ENCODE peak calls at places on chromosomes 12 and 14, in eight cellular contexts. X is progenitor cell of endocrine pancreas, B is mesothelial cell of epicardium, U is endodermal cell, R is heart left ventricle, K is Calu3, I is IMR-90, C is thyroid gland. T is an unnamed sample.

GRCh38 chr12:54259194-54260011 is 20.5 kb downstream of the CBX5 start:
- DNase-seq in C (peak; percentile 88), R (peak; percentile 79), I (peak; percentile 87), U (peak; percentile 98), B (peak; percentile 70), X (peak; percentile 65), K (peak; percentile 66), T (peak; percentile 69)

GRCh38 chr12:69657376-69658137 is 41.5 kb downstream of the BEST3 start:
- DNase-seq in B (no peak), U (no peak), R (no peak), I (peak; percentile 67), X (no peak), K (no peak), C (no peak), T (no peak)

GRCh38 chr14:62501021-62501750 is 544.1 kb downstream of the KCNH5 start:
- DNase-seq in U (no peak), K (no peak), B (no peak), R (no peak), X (no peak), C (no peak), I (no peak), T (no peak)

GRCh38 chr12:126196263-126196662 is 1131.0 kb downstream of the AACS start:
- DNase-seq in C (no peak), I (no peak), R (no peak), B (no peak), X (no peak), K (no peak), U (no peak), T (no peak)

GRCh38 chr14:90500665-90501370 is 104.0 kb downstream of the CALM1 start:
- DNase-seq in K (peak; percentile 46), C (no peak), X (no peak), R (peak; percentile 61), I (no peak), U (no peak), B (no peak), T (no peak)

GRCh38 chr12:51382173-51382572 is 9.0 kb downstream of the GALNT6 start:
- DNase-seq in I (no peak), X (no peak), U (no peak), B (no peak), C (peak; percentile 35), R (no peak), K (no peak), T (no peak)

GRCh38 chr12:22609501-22609900 is 15.5 kb upstream of the ETNK1 start:
- DNase-seq in U (no peak), B (no peak), X (no peak), K (no peak), I (peak; percentile 26), R (no peak), C (no peak), T (no peak)

GRCh38 chr12:75209782-75210138 is at the start of gene KCNC2:
- DNase-seq in K (no peak), U (no peak), B (no peak), I (no peak), C (no peak), R (no peak), X (no peak), T (no peak)

GRCh38 chr12:119938049-119938667 is 50.9 kb upstream of the BICDL1 start:
- DNase-seq in K (peak; percentile 70), C (peak; percentile 43), R (no peak), I (peak; percentile 49), X (peak; percentile 51), U (peak; percentile 92), B (peak; percentile 36), T (peak; percentile 74)

GRCh38 chr12:113222730-113223531 is 1.7 kb downstream of the TPCN1 start:
- DNase-seq in K (peak; percentile 64), C (peak; percentile 89), U (peak; percentile 73), I (peak; percentile 92), X (no peak), B (no peak), R (peak; percentile 75), T (no peak)

GRCh38 chr14:64766430-64767151 is 62.4 kb downstream of the PLEKHG3 start:
- DNase-seq in R (no peak), C (no peak), X (no peak), U (peak; percentile 90), K (no peak), I (no peak), B (no peak), T (no peak)

GRCh38 chr12:78402366-78403134 is 462.0 kb upstream of the SYT1 start:
- DNase-seq in B (no peak), X (no peak), K (no peak), U (no peak), I (no peak), C (no peak), R (no peak), T (no peak)

GRCh38 chr12:89529738-89530137 is 3.9 kb upstream of the POC1B start:
- DNase-seq in U (no peak), R (no peak), X (no peak), I (peak; percentile 67), B (no peak), C (no peak), K (no peak), T (no peak)

GRCh38 chr14:79412822-79413221 is 798.5 kb downstream of the DIO2 start:
- DNase-seq in R (no peak), B (no peak), C (no peak), U (no peak), K (no peak), X (no peak), I (no peak), T (no peak)

GRCh38 chr12:49791700-49792099 is 36.5 kb downstream of the NCKAP5L start:
- DNase-seq in C (no peak), B (no peak), R (no peak), U (no peak), I (no peak), X (no peak), K (no peak), T (no peak)

GRCh38 chr12:114215766-114216165 is 190.2 kb downstream of the TBX5 start:
- DNase-seq in I (no peak), B (no peak), X (no peak), K (no peak), C (no peak), R (no peak), U (peak; percentile 24), T (no peak)

GRCh38 chr14:61475316-61475715 is 153.9 kb downstream of the PRKCH start:
- DNase-seq in R (no peak), I (peak; percentile 84), K (peak; percentile 41), X (no peak), B (no peak), U (no peak), C (no peak), T (no peak)

GRCh38 chr12:38704455-38704854 is 200.9 kb downstream of the CPNE8 start:
- DNase-seq in K (no peak), C (no peak), X (no peak), I (no peak), B (no peak), R (no peak), U (no peak), T (no peak)

GRCh38 chr12:26630546-26631027 is 202.4 kb downstream of the ITPR2 start:
- DNase-seq in B (no peak), I (peak; percentile 90), C (peak; percentile 12), K (no peak), U (no peak), R (no peak), X (no peak), T (no peak)

GRCh38 chr12:26629864-26630263 is 203.1 kb downstream of the ITPR2 start:
- DNase-seq in X (no peak), C (no peak), B (no peak), I (peak; percentile 70), R (no peak), K (no peak), U (no peak), T (no peak)

GRCh38 chr12:26627335-26627734 is 205.7 kb downstream of the ITPR2 start:
- DNase-seq in X (no peak), B (no peak), U (no peak), R (no peak), C (no peak), K (no peak), I (no peak), T (no peak)

GRCh38 chr12:26631846-26632245 is 201.1 kb downstream of the ITPR2 start:
- DNase-seq in B (no peak), U (no peak), I (peak; percentile 38), C (no peak), X (no peak), R (no peak), K (no peak), T (no peak)

GRCh38 chr12:26628234-26628633 is 204.8 kb downstream of the ITPR2 start:
- DNase-seq in K (no peak), I (peak; percentile 39), X (no peak), U (no peak), R (no peak), B (no peak), C (no peak), T (no peak)
- TF ChIP-seq CTCF in K (no peak), I (no peak), X (no peak), U (no peak), R (no peak), B (no peak), C (no peak), T (no peak)

DNA sequence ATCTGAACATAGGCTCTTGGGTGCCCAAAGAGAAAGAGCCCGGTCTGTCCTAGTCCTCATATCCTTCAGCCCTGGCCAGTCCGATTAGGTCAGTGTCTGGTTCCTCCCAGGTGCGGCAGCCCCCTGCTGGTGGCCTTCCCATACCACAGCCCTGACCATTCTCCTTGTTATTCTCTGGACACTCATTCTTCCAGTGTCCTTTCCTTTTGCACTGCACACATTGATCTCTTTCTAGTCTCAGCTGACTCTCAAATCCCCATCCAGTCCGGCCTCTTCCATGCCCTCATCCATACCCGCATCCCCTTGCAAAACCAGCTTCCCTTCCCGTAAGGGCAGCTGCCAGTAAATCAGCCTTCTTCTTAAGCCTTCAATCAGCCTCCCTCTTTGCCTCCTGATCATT is 1316.3 kb downstream of the TMEM121 start:
- DNase-seq in X (no peak), U (no peak), C (no peak), R (no peak), I (no peak), K (peak; percentile 79), B (no peak), T (no peak)
- TF ChIP-seq CTCF in X (no peak), U (peak; percentile 26), C (no peak), R (peak; percentile 15), I (no peak), K (peak; percentile 76), B (peak; percentile 8), T (no peak)

GRCh38 chr14:54338696-54339317 is 58.0 kb upstream of the CDKN3 start:
- DNase-seq in I (peak; percentile 57), B (no peak), X (no peak), C (peak; percentile 30), R (no peak), K (peak; percentile 12), U (peak; percentile 67), T (no peak)
- TF ChIP-seq CTCF in I (peak; percentile 63), B (peak; percentile 29), X (peak; percentile 50), C (no peak), R (peak; percentile 15), K (peak; percentile 31), U (peak; percentile 83), T (peak; percentile 59)

DNA sequence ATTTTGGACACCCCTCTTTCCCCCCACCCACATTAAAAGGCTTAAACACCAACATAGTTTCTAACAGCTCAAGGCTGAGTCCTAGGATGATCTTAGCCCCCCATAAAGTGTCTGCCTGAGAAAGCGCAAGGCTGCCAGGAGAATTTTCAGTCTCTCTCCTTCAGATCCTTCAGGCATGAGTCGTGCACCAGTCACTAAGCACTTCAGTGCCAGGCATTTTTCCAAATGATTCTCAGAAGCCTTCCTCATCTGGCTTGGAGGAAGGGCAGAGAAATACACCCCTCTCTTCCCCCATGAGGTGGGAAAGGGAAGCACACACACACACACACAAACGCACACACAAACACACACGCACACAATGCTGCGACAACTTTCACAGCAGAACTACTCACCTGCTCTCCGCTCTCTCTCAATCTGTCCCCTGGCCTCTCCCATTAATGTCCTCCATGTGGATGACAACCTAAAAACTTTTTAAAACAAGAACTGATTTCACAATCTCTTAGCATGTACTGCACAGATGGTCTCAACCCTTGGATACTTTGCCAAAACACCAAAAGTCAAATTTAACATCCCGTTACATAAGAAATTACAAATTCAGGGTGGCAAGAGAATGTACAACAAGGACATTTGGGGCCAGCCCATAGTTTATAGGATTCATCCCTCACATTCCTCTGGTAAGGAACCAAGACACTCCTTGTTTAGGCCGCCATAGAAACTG is 49.8 kb downstream of the CKAP4 start:
- DNase-seq in X (no peak), R (no peak), K (no peak), I (no peak), C (peak; percentile 64), U (peak; percentile 29), B (no peak), T (no peak)
- TF ChIP-seq CTCF in X (no peak), R (no peak), K (no peak), I (no peak), C (no peak), U (no peak), B (no peak), T (no peak)

T was measured in neural crest cell.